ENCODE peak calls at places on chromosome 9, in four cellular contexts. Q, P, J and G are unnamed samples.

GRCh38 chr9:123925820-123926219 is 4.1 kb downstream of the DENND1A start:
- DNase-seq in Q (no peak), P (no peak), J (no peak), G (no peak)

GRCh38 chr9:113187935-113188595 is 33.0 kb downstream of the FKBP15 start:
- DNase-seq in Q (peak), P (peak), J (peak), G (no peak)

GRCh38 chr9:87322840-87323635 is 174.6 kb upstream of the DAPK1 start:
- DNase-seq in Q (no peak), P (no peak), J (no peak), G (no peak)

GRCh38 chr9:26260238-26260637 is 582.0 kb upstream of the TUSC1 start:
- DNase-seq in Q (peak), P (no peak), J (no peak), G (no peak)

GRCh38 chr9:98787766-98788335 is 8.5 kb downstream of the ANKS6 start:
- DNase-seq in Q (no peak), P (no peak), J (no peak), G (no peak)

GRCh38 chr9:125646222-125647100 is 60.5 kb downstream of the MAPKAP1 start:
- DNase-seq in Q (no peak), P (no peak), J (no peak), G (no peak)

GRCh38 chr9:14379280-14379679 is 65.3 kb upstream of the NFIB start:
- DNase-seq in Q (no peak), P (no peak), J (no peak), G (no peak)

GRCh38 chr9:101165131-101165530 is 136.6 kb downstream of the PLPPR1 start:
- DNase-seq in Q (no peak), P (no peak), J (no peak), G (no peak)

GRCh38 chr9:104927912-104928740 is at the start of gene ABCA1:
- DNase-seq in Q (peak), P (no peak), J (peak), G (peak)

GRCh38 chr9:137087409-137087925 is 682 bp downstream of the MAN1B1 start:
- DNase-seq in Q (no peak), P (no peak), J (no peak), G (no peak)

GRCh38 chr9:135108801-135109500 is 21.5 kb downstream of the OLFM1 start:
- DNase-seq in Q (no peak), P (no peak), J (no peak), G (no peak)

GRCh38 chr9:131762356-131762932 is 22.6 kb upstream of the RAPGEF1 start:
- DNase-seq in Q (peak), P (no peak), J (peak), G (peak)

GRCh38 chr9:124384210-124384609 is 31.0 kb downstream of the PSMB7 start:
- DNase-seq in Q (no peak), P (no peak), J (no peak), G (no peak)

GRCh38 chr9:13330396-13331004 is 51.0 kb upstream of the MPDZ start:
- DNase-seq in Q (no peak), P (no peak), J (peak), G (no peak)

GRCh38 chr9:12975496-12975895 is 200.7 kb downstream of the LURAP1L start:
- DNase-seq in Q (no peak), P (no peak), J (no peak), G (no peak)

GRCh38 chr9:131620764-131621520 is 75.6 kb downstream of the PRRT1B start:
- DNase-seq in Q (no peak), P (no peak), J (no peak), G (no peak)

DNA sequence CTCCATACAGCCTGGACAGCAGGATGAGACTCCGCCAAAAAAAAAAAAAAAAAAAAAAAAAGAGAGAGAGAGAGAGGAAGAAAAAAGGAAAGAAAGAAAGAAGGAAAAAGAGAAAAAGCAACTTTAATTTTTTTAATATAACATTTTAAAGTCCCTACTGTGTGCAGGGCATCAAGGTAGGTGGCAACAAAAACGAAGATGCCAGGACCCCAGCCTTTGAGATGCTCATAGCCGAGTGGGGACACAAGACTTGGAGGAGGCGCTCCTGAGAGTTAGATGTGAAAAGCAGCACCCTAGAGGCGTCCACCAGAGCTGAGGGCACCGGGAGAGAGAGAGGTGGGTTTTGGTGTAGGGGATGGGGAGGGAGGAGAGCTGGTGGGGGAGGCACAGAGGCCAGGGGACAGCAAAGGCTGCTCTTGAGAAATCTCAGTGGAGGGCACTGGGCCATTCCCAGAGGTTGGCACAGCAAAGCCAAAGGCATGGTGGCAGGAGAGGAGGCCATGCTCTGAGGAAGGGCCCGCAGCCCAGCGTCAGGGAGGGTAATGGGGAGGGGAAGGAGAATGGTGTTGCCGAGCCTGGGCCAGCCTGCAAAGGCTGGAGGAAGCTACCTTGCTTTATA is 135.7 kb downstream of the C9orf50 start:
- DNase-seq in Q (no peak), P (no peak), J (peak), G (no peak)
- H3K27ac ChIP-seq in Q (peak), P (no peak), J (peak), G (peak)

GRCh38 chr9:477146-477545 is 262.5 kb downstream of the DOCK8 start:
- DNase-seq in Q (no peak), P (no peak), J (no peak), G (no peak)
- H3K27ac ChIP-seq in Q (no peak), P (no peak), J (no peak), G (no peak)

GRCh38 chr9:133507246-133507965 is 17.4 kb downstream of the MYMK start:
- DNase-seq in Q (no peak), P (no peak), J (no peak), G (no peak)

GRCh38 chr9:133508046-133508445 is 16.7 kb downstream of the MYMK start:
- DNase-seq in Q (no peak), P (no peak), J (no peak), G (no peak)

GRCh38 chr9:133506653-133507038 is 18.1 kb downstream of the MYMK start:
- DNase-seq in Q (peak), P (no peak), J (peak), G (no peak)

GRCh38 chr9:133505901-133506652 is 18.7 kb downstream of the MYMK start:
- DNase-seq in Q (no peak), P (no peak), J (peak), G (no peak)

GRCh38 chr9:133505186-133505830 is 19.5 kb downstream of the MYMK start:
- DNase-seq in Q (peak), P (no peak), J (no peak), G (no peak)
- H3K27ac ChIP-seq in Q (no peak), P (no peak), J (no peak), G (no peak)

GRCh38 chr9:94799578-94800264 is 73.2 kb downstream of the AOPEP start:
- DNase-seq in Q (peak), P (no peak), J (no peak), G (no peak)
- H3K27ac ChIP-seq in Q (peak), P (peak), J (peak), G (peak)

GRCh38 chr9:97406620-97407177 is 5.2 kb upstream of the TDRD7 start:
- DNase-seq in Q (no peak), P (no peak), J (no peak), G (no peak)
- H3K27ac ChIP-seq in Q (no peak), P (no peak), J (no peak), G (no peak)